ENCODE peak calls at places on chromosomes 1 and 21, in nine cellular contexts. Y is breast epithelium, L is ovary, V is NB4, E is IMR-90, U is testis, X is esophagus squamous epithelium, C is A549, R is body of pancreas. G is an unnamed sample.

GRCh38 chr1:13661539-13661938 is 38.4 kb upstream of the PRDM2 start:
- DNase-seq in Y (no peak), L (peak), V (no peak), E (no peak), U (no peak), X (no peak), C (no peak), R (no peak), G (no peak)

GRCh38 chr1:189775343-189775742 is 702.3 kb downstream of the BRINP3 start:
- DNase-seq in Y (no peak), L (no peak), V (peak), E (peak), U (no peak), X (no peak), C (peak), R (no peak), G (no peak)

GRCh38 chr1:237901284-237901870 is 10.7 kb upstream of the ZP4 start:
- DNase-seq in Y (no peak), L (no peak), V (peak), E (no peak), U (peak), X (no peak), C (peak), R (peak), G (no peak)

GRCh38 chr1:212667223-212668139 is 32.2 kb downstream of the BATF3 start:
- DNase-seq in Y (no peak), L (peak), V (peak), E (peak), U (peak), X (no peak), C (peak), R (peak), G (no peak)

GRCh38 chr1:25123551-25123950 is 108.8 kb downstream of the SYF2 start:
- DNase-seq in Y (no peak), L (no peak), V (no peak), E (no peak), U (no peak), X (no peak), C (no peak), R (no peak), G (no peak)

GRCh38 chr1:184792450-184792969 is 37.9 kb upstream of the EDEM3 start:
- DNase-seq in Y (no peak), L (peak), V (peak), E (peak), U (peak), X (no peak), C (peak), R (peak), G (peak)

GRCh38 chr1:244286341-244286740 is 165.4 kb downstream of the ADSS2 start:
- DNase-seq in Y (no peak), L (no peak), V (no peak), E (no peak), U (no peak), X (no peak), C (no peak), R (no peak), G (no peak)

GRCh38 chr1:29259802-29260441 is 23.6 kb downstream of the PTPRU start:
- DNase-seq in Y (no peak), L (peak), V (peak), E (no peak), U (peak), X (no peak), C (no peak), R (peak), G (peak)

GRCh38 chr1:243739335-243740003 is 110.6 kb downstream of the AKT3 start:
- DNase-seq in Y (no peak), L (no peak), V (peak), E (no peak), U (no peak), X (no peak), C (no peak), R (no peak), G (no peak)

GRCh38 chr1:19597463-19598309 is 46.4 kb upstream of the NBL1 start:
- DNase-seq in Y (no peak), L (peak), V (peak), E (peak), U (no peak), X (no peak), C (peak), R (peak), G (no peak)

GRCh38 chr1:38344705-38345104 is 298.1 kb upstream of the POU3F1 start:
- DNase-seq in Y (no peak), L (no peak), V (no peak), E (no peak), U (no peak), X (no peak), C (no peak), R (no peak), G (no peak)

DNA sequence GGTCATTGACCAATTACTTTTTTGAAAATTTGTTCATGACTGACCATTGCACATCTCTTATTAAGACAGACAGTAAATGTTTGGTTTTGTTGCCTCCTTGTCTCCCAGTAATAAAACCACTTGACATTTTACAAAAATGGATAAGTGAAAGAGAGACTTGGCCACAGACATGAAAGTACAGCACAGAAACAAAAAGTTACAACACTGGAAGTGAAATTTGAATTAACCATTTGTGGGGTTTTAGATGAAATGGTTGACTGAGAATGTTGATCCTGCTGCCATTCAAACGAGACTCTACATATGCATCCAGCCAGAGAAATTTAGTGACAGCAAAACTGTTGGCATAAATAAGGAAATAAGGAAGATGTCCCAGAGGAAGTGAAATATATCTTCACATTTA is 79.3 kb upstream of the B3GALT2 start:
- DNase-seq in Y (no peak), L (no peak), V (no peak), E (no peak), U (no peak), X (no peak), C (no peak), R (no peak), G (no peak)
- TF ChIP-seq POLR2A in Y (no peak), L (no peak), V (no peak), E (no peak), U (no peak), X (no peak), C (no peak), R (no peak), G (no peak)

GRCh38 chr21:25176637-25177412 is 430.5 kb downstream of the MRPL39 start:
- DNase-seq in Y (no peak), L (no peak), V (no peak), E (peak), U (no peak), X (no peak), C (no peak), R (no peak), G (no peak)

GRCh38 chr21:25179116-25179515 is 428.2 kb downstream of the MRPL39 start:
- DNase-seq in Y (no peak), L (no peak), V (peak), E (peak), U (no peak), X (no peak), C (no peak), R (no peak), G (no peak)

GRCh38 chr21:25171438-25171837 is 435.8 kb downstream of the MRPL39 start:
- DNase-seq in Y (no peak), L (no peak), V (peak), E (peak), U (no peak), X (no peak), C (no peak), R (no peak), G (no peak)

GRCh38 chr21:25170681-25171080 is 436.6 kb downstream of the MRPL39 start:
- DNase-seq in Y (no peak), L (no peak), V (peak), E (no peak), U (no peak), X (no peak), C (no peak), R (no peak), G (no peak)

GRCh38 chr21:25175938-25176337 is 431.3 kb downstream of the MRPL39 start:
- DNase-seq in Y (no peak), L (no peak), V (no peak), E (no peak), U (no peak), X (no peak), C (no peak), R (no peak), G (no peak)
- TF ChIP-seq CTCF in Y (no peak), L (no peak), V (no peak), E (no peak), U (no peak), X (no peak), C (no peak), R (no peak), G (no peak)

GRCh38 chr21:41390043-41390639 is 28.3 kb downstream of the MX2 start:
- DNase-seq in Y (peak), L (no peak), V (no peak), E (no peak), U (no peak), X (no peak), C (no peak), R (no peak), G (no peak)
- TF ChIP-seq POLR2A in Y (no peak), L (no peak), V (no peak), E (no peak), U (no peak), X (no peak), C (no peak), R (no peak), G (no peak)

GRCh38 chr1:53448241-53448841 is 10.9 kb upstream of the DMRTB1 start:
- DNase-seq in Y (no peak), L (no peak), V (no peak), E (no peak), U (no peak), X (no peak), C (no peak), R (no peak), G (no peak)

GRCh38 chr1:53449693-53450092 is 9.5 kb upstream of the DMRTB1 start:
- DNase-seq in Y (no peak), L (no peak), V (no peak), E (no peak), U (no peak), X (no peak), C (no peak), R (no peak), G (no peak)

GRCh38 chr1:53447413-53447812 is 11.8 kb upstream of the DMRTB1 start:
- DNase-seq in Y (no peak), L (no peak), V (no peak), E (no peak), U (no peak), X (no peak), C (no peak), R (no peak), G (no peak)

GRCh38 chr1:53449026-53449425 is 10.2 kb upstream of the DMRTB1 start:
- DNase-seq in Y (no peak), L (no peak), V (no peak), E (peak), U (no peak), X (no peak), C (no peak), R (no peak), G (no peak)

GRCh38 chr1:53450225-53450624 is 9.0 kb upstream of the DMRTB1 start:
- DNase-seq in Y (no peak), L (no peak), V (peak), E (no peak), U (no peak), X (no peak), C (no peak), R (no peak), G (no peak)
- TF ChIP-seq CTCF in Y (no peak), L (no peak), V (peak), E (peak), U (no peak), X (no peak), C (peak), R (no peak), G (no peak)